ENCODE peak calls at places on chromosomes 16 and 17, in ten cellular contexts. X is left lung; D is fibroblast of lung; A is CD4-positive, alpha-beta memory T cell; B is SJSA1; S is heart right ventricle; J is GM23248; Z is body of pancreas; P is upper lobe of left lung; G is PC-3. T is an unnamed sample. For H3K9me3, the result is how much of the 10 kb centered on the place peaks cover.

GRCh38 chr17:804541-805435 is 22.6 kb downstream of the MRM3 start:
- DNase-seq in G (no peak), S (no peak), A (no peak), J (no peak), X (no peak), B (no peak), P (no peak), D (no peak), Z (no peak), T (no peak)

GRCh38 chr17:3998436-3998835 is 34.2 kb upstream of the ATP2A3 start:
- DNase-seq in G (no peak), B (no peak), S (no peak), X (no peak), D (no peak), Z (no peak), J (no peak), P (no peak), A (no peak), T (no peak)

GRCh38 chr16:69928856-69929400 is 22.2 kb upstream of the CLEC18A start:
- DNase-seq in X (no peak), S (no peak), J (no peak), B (peak), Z (no peak), P (no peak), A (no peak), G (no peak), D (no peak), T (no peak)

GRCh38 chr16:24700549-24701392 is 28.7 kb upstream of the TNRC6A start:
- DNase-seq in X (no peak), B (peak), J (peak), Z (peak), S (peak), G (peak), D (peak), A (no peak), P (peak), T (no peak)

GRCh38 chr17:30395398-30396022 is 16.8 kb downstream of the CPD start:
- DNase-seq in Z (no peak), G (no peak), J (no peak), S (no peak), D (no peak), A (no peak), B (no peak), X (no peak), P (no peak), T (no peak)

GRCh38 chr16:86757704-86758040 is 179.3 kb downstream of the FOXL1 start:
- DNase-seq in D (no peak), Z (no peak), G (no peak), B (no peak), X (no peak), A (no peak), P (no peak), J (no peak), S (no peak), T (no peak)

GRCh38 chr17:1995321-1996242 is 29.6 kb downstream of the RTN4RL1 start:
- DNase-seq in S (no peak), Z (no peak), P (no peak), G (no peak), A (no peak), B (no peak), X (no peak), D (no peak), J (no peak), T (no peak)

GRCh38 chr17:78541488-78542237 is 35.5 kb downstream of the DNAH17 start:
- DNase-seq in Z (peak), J (peak), G (peak), P (peak), X (no peak), S (no peak), B (no peak), A (no peak), D (no peak), T (no peak)

GRCh38 chr16:66603537-66604375 is 748 bp upstream of the CMTM3 start:
- DNase-seq in Z (peak), D (peak), A (peak), S (peak), B (peak), P (peak), G (no peak), J (peak), X (no peak), T (peak)

GRCh38 chr16:6571044-6571443 is 761.6 kb upstream of the RBFOX1 start:
- DNase-seq in Z (no peak), G (no peak), D (no peak), J (no peak), X (no peak), P (no peak), B (no peak), S (no peak), A (no peak), T (no peak)

GRCh38 chr17:82296511-82297279 is 20.7 kb downstream of the CD7 start:
- DNase-seq in X (peak), P (no peak), S (no peak), Z (no peak), G (peak), B (no peak), D (peak), J (no peak), A (no peak), T (no peak)

GRCh38 chr16:3637371-3637923 is 17.0 kb upstream of the DNASE1 start:
- DNase-seq in A (peak), B (no peak), S (no peak), Z (no peak), J (no peak), D (no peak), G (no peak), P (peak), X (no peak), T (no peak)

GRCh38 chr17:57957886-57958285 is 2.7 kb upstream of the CUEDC1 start:
- DNase-seq in G (no peak), X (no peak), S (no peak), P (no peak), B (no peak), A (no peak), D (no peak), Z (no peak), J (no peak), T (no peak)

GRCh38 chr17:17254026-17254425 is 17.1 kb upstream of the FLCN start:
- DNase-seq in D (no peak), X (no peak), J (peak), P (no peak), G (no peak), Z (no peak), B (no peak), S (no peak), A (no peak), T (no peak)

GRCh38 chr17:67834634-67835033 is 9.3 kb downstream of the BPTF start:
- DNase-seq in J (peak), X (no peak), D (no peak), S (no peak), G (peak), P (no peak), A (no peak), B (no peak), Z (no peak), T (no peak)

GRCh38 chr17:56636276-56636675 is 42.8 kb downstream of the NOG start:
- DNase-seq in Z (no peak), A (no peak), X (no peak), G (peak), B (no peak), J (peak), S (no peak), P (no peak), D (no peak), T (no peak)

DNA sequence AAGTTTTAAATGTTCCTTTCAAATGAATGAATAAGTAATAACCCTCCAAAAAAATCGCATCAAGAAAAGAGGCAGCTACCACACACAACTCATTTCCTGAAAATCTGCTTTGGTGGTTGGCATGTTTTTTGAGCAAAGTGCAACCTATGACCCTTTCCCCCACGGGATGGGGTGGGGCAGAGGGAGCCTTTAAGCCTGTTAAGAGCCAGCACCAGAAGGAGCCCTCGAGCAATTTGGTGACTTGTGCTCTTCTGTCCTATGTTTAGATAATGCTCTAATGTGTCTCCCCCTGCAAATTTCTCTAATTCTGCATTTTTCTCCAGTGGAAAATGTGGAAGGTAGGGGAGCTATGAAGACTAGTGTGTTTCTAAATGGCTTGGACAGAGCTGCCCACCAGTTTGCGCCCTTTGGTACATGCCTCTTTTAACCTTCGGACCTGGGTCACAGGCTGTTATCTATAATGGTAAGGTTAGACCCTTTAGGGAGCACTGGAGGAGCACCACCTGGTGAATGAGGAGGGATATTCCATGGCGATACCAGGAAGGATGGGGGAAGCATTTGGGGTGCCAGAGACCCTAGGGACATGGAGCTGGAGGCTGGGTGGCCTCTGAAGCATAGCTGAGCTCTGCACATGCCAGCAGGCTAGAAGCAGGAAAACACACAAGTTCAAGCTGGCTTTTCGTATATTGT is 1.6 kb downstream of the PYCARD start:
- DNase-seq in A (peak), J (peak), Z (no peak), P (peak), B (no peak), G (peak), S (no peak), X (no peak), D (peak), T (peak)
- H3K9me3 ChIP-seq in A (under half), J (under half), Z (under half), P (under half), B (under half), G (under half), S (under half), X (under half), D (under half), T (under half)

GRCh38 chr16:71449020-71449419 is 7.2 kb upstream of the TLE7 start:
- DNase-seq in S (no peak), Z (no peak), G (no peak), D (peak), A (no peak), X (no peak), B (no peak), P (no peak), J (no peak), T (no peak)
- H3K9me3 ChIP-seq in S (half or more), Z (half or more), G (under half), D (under half), A (under half), X (under half), B (half or more), P (half or more), J (under half), T (half or more)

GRCh38 chr16:85141491-85142128 is 29.3 kb upstream of the CIBAR2 start:
- DNase-seq in X (peak), Z (no peak), G (no peak), P (no peak), D (no peak), S (no peak), J (no peak), B (no peak), A (no peak), T (no peak)
- H3K9me3 ChIP-seq in X (under half), Z (under half), G (under half), P (under half), D (under half), S (under half), J (under half), B (under half), A (under half), T (under half)

GRCh38 chr17:22669721-22670120 is 977.4 kb downstream of the KCNJ18 start:
- DNase-seq in P (no peak), X (no peak), J (peak), S (no peak), D (no peak), B (no peak), G (peak), A (no peak), Z (no peak), T (no peak)

DNA sequence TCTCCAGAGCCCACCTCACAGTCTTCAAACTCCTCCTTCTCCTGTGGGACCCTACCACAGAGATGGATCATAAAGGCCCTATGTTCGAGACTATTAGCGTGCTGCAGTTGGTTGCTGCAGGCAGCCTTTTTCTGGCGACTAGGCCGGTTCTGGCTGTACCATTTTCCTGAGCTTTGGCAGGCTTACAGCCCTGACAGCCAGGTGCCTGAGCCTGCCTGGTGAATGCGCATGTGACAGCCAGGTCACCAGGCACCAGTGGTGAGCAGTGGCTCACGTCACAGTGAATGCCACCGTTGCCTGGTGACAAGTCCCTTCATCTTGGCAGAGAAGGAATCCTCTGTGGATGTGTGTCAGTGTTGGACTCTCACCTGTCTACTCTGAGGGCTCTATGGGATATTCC is 978.8 kb downstream of the KCNJ18 start:
- DNase-seq in D (no peak), G (no peak), B (no peak), J (no peak), Z (no peak), X (peak), A (no peak), P (no peak), S (no peak), T (no peak)
- H3K9me3 ChIP-seq in D (under half), G (under half), B (under half), J (under half), Z (under half), X (under half), A (under half), P (under half), S (under half), T (under half)

GRCh38 chr16:60064026-60064425 is 1329.9 kb upstream of the GOT2 start:
- DNase-seq in D (no peak), A (no peak), P (no peak), S (no peak), Z (no peak), X (no peak), J (no peak), G (no peak), B (no peak), T (no peak)

DNA sequence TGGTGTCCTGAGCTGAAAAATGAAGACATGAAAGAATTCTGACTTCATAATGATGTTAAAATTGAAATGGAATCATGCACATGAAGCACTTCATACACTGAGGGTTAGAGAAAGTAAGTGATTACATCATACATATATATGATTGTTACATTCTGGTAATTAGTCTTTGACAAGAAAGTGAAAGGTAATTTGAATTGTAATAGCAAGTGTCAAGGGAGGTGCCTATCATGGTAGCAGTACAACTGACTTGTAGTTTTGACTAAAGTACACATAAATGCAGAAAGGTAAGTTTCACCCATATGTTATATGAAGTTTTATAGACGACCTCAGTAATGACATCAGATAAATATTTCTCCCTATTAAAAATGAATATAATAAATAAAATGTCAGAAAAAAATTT is 1325.0 kb upstream of the GOT2 start:
- DNase-seq in J (no peak), A (no peak), B (no peak), G (no peak), S (no peak), D (no peak), P (no peak), X (no peak), Z (no peak), T (no peak)
- H3K9me3 ChIP-seq in J (under half), A (under half), B (under half), G (under half), S (under half), D (under half), P (under half), X (under half), Z (under half), T (under half)

DNA sequence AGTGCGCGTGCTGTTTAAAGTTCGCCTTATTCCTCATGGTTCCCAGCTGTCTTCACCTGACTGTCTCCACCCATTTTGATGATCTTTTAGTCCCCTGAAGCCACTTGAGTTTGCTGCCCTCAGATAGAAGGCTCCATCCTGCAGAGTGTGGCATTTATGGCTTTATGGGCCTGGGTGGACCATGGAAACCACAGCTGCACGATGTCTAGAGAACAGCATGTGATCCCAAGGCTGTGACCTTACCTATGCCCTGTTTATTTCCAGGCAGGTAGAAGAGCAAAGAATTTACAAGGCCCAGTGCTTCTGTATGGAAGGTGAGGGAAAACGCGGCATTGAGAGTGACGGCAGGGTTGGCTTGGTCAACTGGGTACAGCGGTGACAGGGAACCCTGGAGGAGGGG is 356.9 kb downstream of the SLC39A11 start:
- DNase-seq in J (no peak), G (no peak), D (no peak), B (no peak), X (no peak), Z (no peak), A (no peak), S (no peak), P (no peak), T (no peak)
- H3K9me3 ChIP-seq in J (under half), G (under half), D (under half), B (under half), X (under half), Z (under half), A (under half), S (under half), P (under half), T (under half)

GRCh38 chr17:70270554-70270953 is 101.2 kb downstream of the KCNJ2 start:
- DNase-seq in B (no peak), Z (no peak), P (no peak), D (no peak), X (no peak), S (no peak), J (no peak), G (no peak), A (no peak), T (no peak)

GRCh38 chr17:70268383-70268782 is 99.1 kb downstream of the KCNJ2 start:
- DNase-seq in G (no peak), A (no peak), X (no peak), P (no peak), Z (no peak), D (no peak), B (no peak), S (no peak), J (no peak), T (no peak)

GRCh38 chr17:70271200-70271599 is 101.9 kb downstream of the KCNJ2 start:
- DNase-seq in D (no peak), A (no peak), P (no peak), J (no peak), X (no peak), B (no peak), G (no peak), S (no peak), Z (no peak), T (no peak)

GRCh38 chr17:70274255-70274654 is 104.9 kb downstream of the KCNJ2 start:
- DNase-seq in P (no peak), X (no peak), Z (no peak), J (no peak), B (no peak), S (no peak), D (no peak), A (no peak), G (no peak), T (no peak)

DNA sequence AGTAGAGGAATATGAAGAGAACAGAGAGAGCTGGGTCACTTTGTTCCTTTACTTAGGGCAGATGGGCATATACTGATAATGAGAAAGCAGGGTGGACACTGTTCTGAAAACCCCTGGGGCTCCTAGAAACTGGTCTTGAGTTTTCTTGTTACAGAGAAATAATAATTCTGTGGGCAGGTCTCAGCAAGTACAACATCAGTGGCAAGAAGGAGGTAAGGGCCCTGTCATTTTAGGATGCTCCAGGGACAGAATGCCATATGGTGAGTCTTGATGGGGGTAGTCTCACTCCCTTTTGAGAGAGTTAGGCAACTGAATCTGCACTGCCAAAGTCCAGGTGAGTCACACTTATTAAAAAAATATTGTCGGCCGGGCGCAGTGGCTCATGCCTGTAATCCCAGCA is 102.3 kb downstream of the KCNJ2 start:
- DNase-seq in P (no peak), G (peak), A (no peak), Z (no peak), S (no peak), D (no peak), J (no peak), B (no peak), X (no peak), T (no peak)
- H3K9me3 ChIP-seq in P (under half), G (under half), A (under half), Z (under half), S (under half), D (under half), J (under half), B (under half), X (under half), T (under half)

T was measured in CD4-positive, alpha-beta T cell.